ENCODE peak calls at places on chromosome 16, in five cellular contexts. W, K, O, N and R are unnamed samples.

GRCh38 chr16:4147236-4147635 is 31.0 kb upstream of the ADCY9 start:
- DNase-seq in W (no peak), K (no peak), O (no peak), N (no peak), R (no peak)

GRCh38 chr16:11990672-11991390 is 14.3 kb downstream of the SNX29 start:
- DNase-seq in W (no peak), K (no peak), O (no peak), N (no peak), R (no peak)

GRCh38 chr16:4938683-4939030 is 1.7 kb upstream of the PPL start:
- DNase-seq in W (no peak), K (no peak), O (no peak), N (no peak), R (no peak)

GRCh38 chr16:3661922-3662321 is 7.4 kb downstream of the DNASE1 start:
- DNase-seq in W (no peak), K (no peak), O (no peak), N (no peak), R (no peak)

GRCh38 chr16:85484337-85485295 is 128.5 kb upstream of the GSE1 start:
- DNase-seq in W (no peak), K (no peak), O (no peak), N (no peak), R (no peak)

GRCh38 chr16:19008770-19009169 is 25.0 kb downstream of the TMC7 start:
- DNase-seq in W (no peak), K (no peak), O (no peak), N (no peak), R (no peak)

GRCh38 chr16:13863075-13863765 is 56.7 kb upstream of the ERCC4 start:
- DNase-seq in W (no peak), K (no peak), O (no peak), N (no peak), R (no peak)

GRCh38 chr16:89352091-89352681 is 134.7 kb downstream of the ZNF778 start:
- DNase-seq in W (no peak), K (no peak), O (no peak), N (no peak), R (no peak)

GRCh38 chr16:23863511-23864422 is 28.0 kb downstream of the PRKCB start:
- DNase-seq in W (peak), K (no peak), O (peak), N (no peak), R (peak)

GRCh38 chr16:88378836-88379693 is 3.7 kb upstream of the ZNF469 start:
- DNase-seq in W (no peak), K (no peak), O (no peak), N (no peak), R (no peak)

GRCh38 chr16:15857779-15858560 is 1.1 kb upstream of the MYH11 start:
- DNase-seq in W (no peak), K (peak), O (peak), N (no peak), R (peak)

GRCh38 chr16:5228369-5228768 is 130.8 kb upstream of the EEF2KMT start:
- DNase-seq in W (no peak), K (no peak), O (no peak), N (no peak), R (no peak)

GRCh38 chr16:84423416-84423837 is 55.1 kb downstream of the ATP2C2 start:
- DNase-seq in W (peak), K (no peak), O (no peak), N (no peak), R (peak)

GRCh38 chr16:88917915-88918627 is 51.6 kb upstream of the PABPN1L start:
- DNase-seq in W (no peak), K (no peak), O (no peak), N (no peak), R (no peak)

GRCh38 chr16:23975293-23975692 is 139.5 kb downstream of the PRKCB start:
- DNase-seq in W (no peak), K (no peak), O (no peak), N (no peak), R (no peak)

GRCh38 chr16:85651822-85652430 is 36.8 kb downstream of the GINS2 start:
- DNase-seq in W (no peak), K (no peak), O (no peak), N (no peak), R (no peak)

GRCh38 chr16:83771306-83771942 is 36.4 kb upstream of the HSBP1 start:
- DNase-seq in W (no peak), K (peak), O (no peak), N (no peak), R (no peak)

GRCh38 chr16:73043828-73044493 is 4.0 kb downstream of the ZFHX3 start:
- DNase-seq in W (no peak), K (no peak), O (no peak), N (no peak), R (no peak)

GRCh38 chr16:55559233-55559632 is 7.3 kb upstream of the CAPNS2 start:
- DNase-seq in W (no peak), K (no peak), O (no peak), N (no peak), R (no peak)

GRCh38 chr16:87956771-87957279 is 5.6 kb downstream of the BANP start:
- DNase-seq in W (no peak), K (no peak), O (no peak), N (peak), R (peak)

GRCh38 chr16:68473358-68474064 is 25.2 kb upstream of the SMPD3 start:
- DNase-seq in W (no peak), K (no peak), O (no peak), N (no peak), R (no peak)

GRCh38 chr16:88700636-88701482 is 5.3 kb downstream of the RNF166 start:
- DNase-seq in W (peak), K (peak), O (peak), N (peak), R (peak)

GRCh38 chr16:14135704-14136103 is 64.6 kb downstream of the MRTFB start:
- DNase-seq in W (no peak), K (no peak), O (no peak), N (no peak), R (no peak)

GRCh38 chr16:57284206-57284951 is at the start of gene PLLP:
- DNase-seq in W (peak), K (no peak), O (peak), N (no peak), R (peak)

DNA sequence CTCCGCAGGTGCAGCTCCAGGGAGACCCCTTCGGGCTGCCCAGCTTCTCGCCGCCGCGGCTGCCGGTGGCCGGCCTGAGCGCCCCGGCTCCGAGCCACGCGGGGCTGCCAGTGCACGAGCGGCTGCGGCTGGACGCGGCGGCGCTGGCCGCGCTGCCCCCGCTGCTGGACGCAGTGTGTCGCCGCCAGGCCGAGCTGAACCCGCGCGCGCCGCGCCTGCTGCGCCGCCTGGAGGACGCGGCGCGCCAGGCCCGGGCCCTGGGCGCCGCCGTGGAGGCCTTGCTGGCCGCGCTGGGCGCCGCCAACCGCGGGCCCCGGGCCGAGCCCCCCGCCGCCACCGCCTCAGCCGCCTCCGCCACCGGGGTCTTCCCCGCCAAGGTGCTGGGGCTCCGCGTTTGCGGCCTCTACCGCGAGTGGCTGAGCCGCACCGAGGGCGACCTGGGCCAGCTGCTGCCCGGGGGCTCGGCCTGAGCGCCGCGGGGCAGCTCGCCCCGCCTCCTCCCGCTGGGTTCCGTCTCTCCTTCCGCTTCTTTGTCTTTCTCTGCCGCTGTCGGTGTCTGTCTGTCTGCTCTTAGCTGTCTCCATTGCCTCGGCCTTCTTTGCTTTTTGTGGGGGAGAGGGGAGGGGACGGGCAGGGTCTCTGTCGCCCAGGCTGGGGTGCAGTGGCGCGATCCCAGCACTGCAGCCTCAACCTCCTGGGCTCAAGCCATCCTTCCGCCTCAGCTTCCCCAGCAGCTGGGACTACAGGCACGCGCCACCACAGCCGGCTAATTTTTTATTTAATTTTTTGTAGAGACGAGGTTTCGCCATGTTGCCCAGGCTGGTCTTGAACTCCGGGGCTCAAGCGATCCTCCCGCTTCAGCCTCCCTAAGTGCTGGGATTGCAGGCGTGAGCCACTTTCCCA is 5.9 kb downstream of the CTF1 start:
- DNase-seq in W (peak), K (peak), O (peak), N (no peak), R (peak)
- TF ChIP-seq CTCF in W (no peak), K (peak), O (peak), N (no peak), R (peak)

DNA sequence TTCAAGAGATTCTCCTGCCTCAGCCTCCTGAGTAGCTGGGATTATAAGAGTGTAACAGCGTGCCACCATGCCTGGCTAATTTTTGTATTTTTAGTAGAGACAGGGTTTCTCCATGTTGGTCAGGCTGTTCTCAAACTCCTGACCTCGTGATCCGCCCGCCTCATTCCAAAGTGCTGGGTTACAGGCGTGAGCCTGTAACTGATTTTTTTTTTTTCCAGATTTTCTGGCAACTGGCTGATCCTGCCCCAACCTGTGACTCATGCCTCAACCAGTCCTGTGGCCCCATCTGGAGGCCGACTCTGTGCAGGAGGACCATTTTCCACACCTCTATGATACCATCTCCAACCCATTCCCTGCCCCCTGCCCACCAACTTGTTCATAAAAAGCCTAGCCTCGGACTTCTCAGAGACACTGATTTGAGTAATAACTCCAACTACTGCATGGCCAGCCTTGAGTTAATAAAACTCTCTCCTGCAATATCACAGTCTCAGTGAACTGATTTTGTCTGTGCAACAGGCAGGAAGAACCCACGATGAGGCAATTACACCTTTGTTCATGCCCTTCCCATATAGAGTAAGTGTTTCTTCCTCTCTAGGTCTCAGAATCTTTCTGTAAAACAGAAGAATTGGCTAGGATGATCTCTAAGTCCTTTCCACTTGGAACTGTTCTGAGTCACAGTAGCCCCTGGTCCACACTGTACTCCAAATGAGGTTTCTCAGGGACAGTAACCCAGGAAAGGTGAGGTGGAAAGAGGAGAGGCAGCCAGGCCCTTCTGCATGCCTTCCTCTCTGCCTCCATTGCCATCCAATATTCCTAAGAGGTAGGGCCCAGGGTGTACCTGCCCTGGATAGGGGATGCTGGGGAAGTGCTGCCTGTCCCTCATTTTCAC is 8.8 kb upstream of the CNOT1 start:
- DNase-seq in W (no peak), K (peak), O (peak), N (no peak), R (no peak)
- TF ChIP-seq CTCF in W (no peak), K (peak), O (no peak), N (no peak), R (no peak)

DNA sequence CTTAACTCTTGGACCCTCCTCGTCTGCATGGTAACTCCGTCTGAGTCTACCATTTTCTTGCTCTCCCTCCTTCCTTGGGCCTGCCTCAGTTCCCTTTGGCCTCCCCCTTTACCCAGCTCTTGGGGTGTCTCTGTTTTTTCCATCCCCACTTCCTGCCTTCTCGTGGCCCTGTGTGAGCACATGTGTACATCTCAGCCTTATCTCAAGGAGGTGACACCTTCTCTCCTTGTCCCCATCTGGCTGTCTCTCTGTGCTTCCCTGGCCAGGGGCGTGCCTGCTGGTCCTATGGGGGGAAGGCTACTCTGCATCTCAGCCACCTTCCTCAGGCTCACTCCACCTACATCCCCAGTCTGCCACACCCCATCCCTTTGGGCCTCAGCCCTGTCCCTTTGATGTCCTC is 6.6 kb downstream of the CTF1 start:
- DNase-seq in W (no peak), K (no peak), O (no peak), N (no peak), R (peak)
- TF ChIP-seq CTCF in W (no peak), K (no peak), O (no peak), N (no peak), R (no peak)

GRCh38 chr16:77220427-77220826 is 21.2 kb downstream of the SYCE1L start:
- DNase-seq in W (no peak), K (no peak), O (no peak), N (no peak), R (peak)

GRCh38 chr16:77221482-77221881 is 22.3 kb downstream of the SYCE1L start:
- DNase-seq in W (no peak), K (no peak), O (no peak), N (no peak), R (no peak)

GRCh38 chr16:77225182-77225581 is 26.0 kb downstream of the SYCE1L start:
- DNase-seq in W (no peak), K (no peak), O (no peak), N (no peak), R (no peak)

GRCh38 chr16:77219437-77219836 is 20.2 kb downstream of the SYCE1L start:
- DNase-seq in W (no peak), K (no peak), O (no peak), N (no peak), R (no peak)

GRCh38 chr16:77223184-77223583 is 24.0 kb downstream of the SYCE1L start:
- DNase-seq in W (peak), K (no peak), O (no peak), N (peak), R (peak)
- TF ChIP-seq CTCF in W (peak), K (no peak), O (no peak), N (no peak), R (peak)

DNA sequence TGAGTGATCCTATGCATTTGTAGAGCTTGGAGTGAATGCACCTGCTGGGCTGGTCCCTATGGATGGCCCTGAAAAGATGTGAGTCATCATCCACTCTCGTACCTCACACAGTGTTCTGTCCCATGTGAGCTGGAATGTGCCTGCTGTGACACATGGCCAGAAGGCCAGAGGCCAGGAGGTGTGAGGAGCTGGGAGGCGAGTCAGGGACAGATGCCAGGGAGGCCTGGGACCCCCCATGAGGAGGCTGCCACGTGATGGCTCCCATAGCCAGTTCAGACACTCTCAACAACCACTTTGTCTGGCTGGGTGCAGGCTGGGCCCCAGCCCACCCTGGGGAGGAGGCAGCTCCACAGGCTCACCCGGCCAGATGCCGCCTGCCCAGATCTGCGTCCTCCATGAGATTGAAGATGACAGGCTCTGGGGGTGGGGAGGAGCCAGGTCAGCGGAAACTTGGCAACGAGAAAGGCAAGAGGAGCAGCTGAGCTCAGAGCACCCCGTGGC is 168.8 kb downstream of the C16orf78 start:
- DNase-seq in W (no peak), K (no peak), O (no peak), N (no peak), R (no peak)
- TF ChIP-seq CTCF in W (no peak), K (no peak), O (no peak), N (no peak), R (no peak)

GRCh38 chr16:81885976-81886586 is 107.0 kb downstream of the PLCG2 start:
- DNase-seq in W (peak), K (no peak), O (no peak), N (no peak), R (peak)
- TF ChIP-seq CTCF in W (peak), K (peak), O (peak), N (peak), R (peak)

DNA sequence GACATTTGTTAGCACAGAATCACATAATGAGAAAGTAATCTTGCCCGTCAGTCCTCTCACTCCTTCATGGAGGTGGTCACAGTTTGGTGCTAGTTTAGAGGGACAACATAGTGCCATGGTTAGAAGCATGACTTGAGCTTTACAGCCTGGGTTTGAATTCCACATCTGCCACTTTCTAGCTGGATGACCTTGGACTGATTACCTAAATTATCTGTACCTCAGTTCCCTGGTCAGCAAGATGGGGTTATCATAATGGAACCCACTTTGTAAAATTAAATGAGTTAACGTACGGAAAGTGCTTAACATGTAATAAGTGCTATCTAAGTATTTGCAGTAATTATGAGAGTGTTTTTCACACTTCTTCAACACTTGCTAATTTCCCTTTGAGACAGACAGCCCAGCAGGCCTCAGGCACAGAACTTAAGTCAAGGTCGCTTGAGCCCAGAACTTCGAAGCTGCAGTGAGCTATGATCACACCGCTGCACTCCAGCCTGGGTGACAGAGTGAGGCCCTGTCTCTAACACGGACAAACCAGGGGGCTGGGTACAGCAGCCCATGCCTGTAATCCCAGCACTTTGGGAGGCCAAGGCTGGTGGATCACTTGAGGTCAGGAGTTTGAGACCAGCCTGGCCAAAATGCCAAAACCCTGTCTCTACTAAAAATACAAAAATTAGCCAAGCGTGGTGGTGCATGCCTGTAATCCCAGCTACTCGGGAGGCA is 7.1 kb downstream of the VWA3A start:
- DNase-seq in W (no peak), K (no peak), O (no peak), N (no peak), R (no peak)
- TF ChIP-seq CTCF in W (peak), K (no peak), O (no peak), N (peak), R (peak)